ENCODE peak calls at places on chromosome 15, in six cellular contexts. One of them, this sample, is unnamed.
A peak's percentile ranks its signal among the peaks of the same experiment; 100 is the strongest.

GRCh38 chr15:51801391-51801835 is 28.0 kb upstream of the TMOD3 start:
- DNase-seq in HepG2: peak; percentile 20
- DNase-seq in K562: no peak
- DNase-seq in A549: peak; percentile 69
- DNase-seq in endothelial cell of umbilical vein: peak; percentile 68
- DNase-seq in GM12878: no peak
- DNase-seq in this sample: peak; percentile 7

GRCh38 chr15:59691194-59691805 is 2.2 kb upstream of the BNIP2 start:
- DNase-seq in HepG2: peak; percentile 28
- DNase-seq in K562: peak; percentile 16
- DNase-seq in A549: peak; percentile 70
- DNase-seq in endothelial cell of umbilical vein: peak; percentile 78
- DNase-seq in GM12878: peak; percentile 13
- DNase-seq in this sample: peak; percentile 67

GRCh38 chr15:48781481-48782081 is 29.3 kb downstream of the CEP152 start:
- DNase-seq in HepG2: no peak
- DNase-seq in K562: no peak
- DNase-seq in A549: no peak
- DNase-seq in endothelial cell of umbilical vein: no peak
- DNase-seq in GM12878: no peak
- DNase-seq in this sample: no peak

GRCh38 chr15:38549222-38549621 is 15.4 kb downstream of the RASGRP1 start:
- DNase-seq in HepG2: no peak
- DNase-seq in K562: no peak
- DNase-seq in A549: no peak
- DNase-seq in endothelial cell of umbilical vein: no peak
- DNase-seq in GM12878: no peak
- DNase-seq in this sample: no peak

GRCh38 chr15:43230640-43231115 is 9.9 kb upstream of the EPB42 start:
- DNase-seq in HepG2: no peak
- DNase-seq in K562: peak; percentile 81
- DNase-seq in A549: peak; percentile 6
- DNase-seq in endothelial cell of umbilical vein: no peak
- DNase-seq in GM12878: no peak
- DNase-seq in this sample: no peak

GRCh38 chr15:90221251-90221900 is 12.4 kb downstream of the CIB1 start:
- DNase-seq in HepG2: peak; percentile 67
- DNase-seq in K562: peak; percentile 68
- DNase-seq in A549: peak; percentile 90
- DNase-seq in endothelial cell of umbilical vein: peak; percentile 70
- DNase-seq in GM12878: no peak
- DNase-seq in this sample: peak; percentile 75

GRCh38 chr15:68447976-68448755 is 16.2 kb upstream of the ITGA11 start:
- DNase-seq in HepG2: no peak
- DNase-seq in K562: no peak
- DNase-seq in A549: no peak
- DNase-seq in endothelial cell of umbilical vein: peak; percentile 3
- DNase-seq in GM12878: no peak
- DNase-seq in this sample: no peak

GRCh38 chr15:58021332-58022230 is 43.9 kb downstream of the ALDH1A2 start:
- DNase-seq in HepG2: no peak
- DNase-seq in K562: no peak
- DNase-seq in A549: no peak
- DNase-seq in endothelial cell of umbilical vein: no peak
- DNase-seq in GM12878: no peak
- DNase-seq in this sample: no peak

GRCh38 chr15:63219196-63219719 is 29.9 kb downstream of the RAB8B start:
- DNase-seq in HepG2: no peak
- DNase-seq in K562: no peak
- DNase-seq in A549: no peak
- DNase-seq in endothelial cell of umbilical vein: no peak
- DNase-seq in GM12878: no peak
- DNase-seq in this sample: no peak

GRCh38 chr15:100537326-100537725 is 8.6 kb upstream of the CERS3 start:
- DNase-seq in HepG2: no peak
- DNase-seq in K562: no peak
- DNase-seq in A549: no peak
- DNase-seq in endothelial cell of umbilical vein: no peak
- DNase-seq in GM12878: peak; percentile 35
- DNase-seq in this sample: peak; percentile 96

GRCh38 chr15:92205255-92205739 is 188.4 kb upstream of the ST8SIA2 start:
- DNase-seq in HepG2: peak; percentile 3
- DNase-seq in K562: no peak
- DNase-seq in A549: peak; percentile 8
- DNase-seq in endothelial cell of umbilical vein: no peak
- DNase-seq in GM12878: no peak
- DNase-seq in this sample: no peak

GRCh38 chr15:84921121-84921520 is 36.7 kb downstream of the SLC28A1 start:
- DNase-seq in HepG2: no peak
- DNase-seq in K562: no peak
- DNase-seq in A549: no peak
- DNase-seq in endothelial cell of umbilical vein: no peak
- DNase-seq in GM12878: no peak
- DNase-seq in this sample: no peak

GRCh38 chr15:59642351-59642750 is 15.0 kb downstream of the GTF2A2 start:
- DNase-seq in HepG2: no peak
- DNase-seq in K562: no peak
- DNase-seq in A549: no peak
- DNase-seq in endothelial cell of umbilical vein: no peak
- DNase-seq in GM12878: no peak
- DNase-seq in this sample: no peak

GRCh38 chr15:72118400-72118978 is at the start of gene SENP8:
- DNase-seq in HepG2: no peak
- DNase-seq in K562: peak; percentile 80
- DNase-seq in A549: no peak
- DNase-seq in endothelial cell of umbilical vein: no peak
- DNase-seq in GM12878: no peak
- DNase-seq in this sample: no peak
- TF ChIP-seq MYC in HepG2: no peak
- TF ChIP-seq MYC in K562: no peak
- TF ChIP-seq MYC in A549: peak; percentile 31
- TF ChIP-seq MYC in endothelial cell of umbilical vein: no peak
- TF ChIP-seq MYC in GM12878: no peak
- TF ChIP-seq MYC in this sample: no peak

GRCh38 chr15:98177950-98178848 is 217.7 kb downstream of the ARRDC4 start:
- DNase-seq in HepG2: peak; percentile 56
- DNase-seq in K562: peak; percentile 67
- DNase-seq in A549: peak; percentile 70
- DNase-seq in endothelial cell of umbilical vein: peak; percentile 53
- DNase-seq in GM12878: no peak
- DNase-seq in this sample: peak; percentile 83
- TF ChIP-seq MYC in HepG2: no peak
- TF ChIP-seq MYC in K562: no peak
- TF ChIP-seq MYC in A549: no peak
- TF ChIP-seq MYC in endothelial cell of umbilical vein: no peak
- TF ChIP-seq MYC in GM12878: no peak
- TF ChIP-seq MYC in this sample: no peak

GRCh38 chr15:87439090-87439489 is 817.4 kb downstream of the NTRK3 start:
- DNase-seq in HepG2: no peak
- DNase-seq in K562: no peak
- DNase-seq in A549: no peak
- DNase-seq in endothelial cell of umbilical vein: no peak
- DNase-seq in GM12878: no peak
- DNase-seq in this sample: no peak
- TF ChIP-seq MYC in HepG2: no peak
- TF ChIP-seq MYC in K562: no peak
- TF ChIP-seq MYC in A549: no peak
- TF ChIP-seq MYC in endothelial cell of umbilical vein: no peak
- TF ChIP-seq MYC in GM12878: no peak
- TF ChIP-seq MYC in this sample: no peak

GRCh38 chr15:74680461-74680860 is 15.4 kb downstream of the EDC3 start:
- DNase-seq in HepG2: no peak
- DNase-seq in K562: no peak
- DNase-seq in A549: no peak
- DNase-seq in endothelial cell of umbilical vein: no peak
- DNase-seq in GM12878: no peak
- DNase-seq in this sample: no peak
- TF ChIP-seq MYC in HepG2: no peak
- TF ChIP-seq MYC in K562: no peak
- TF ChIP-seq MYC in A549: no peak
- TF ChIP-seq MYC in endothelial cell of umbilical vein: no peak
- TF ChIP-seq MYC in GM12878: no peak
- TF ChIP-seq MYC in this sample: no peak

GRCh38 chr15:96392380-96393208 is 62.1 kb downstream of the NR2F2 start:
- DNase-seq in HepG2: no peak
- DNase-seq in K562: peak; percentile 62
- DNase-seq in A549: no peak
- DNase-seq in endothelial cell of umbilical vein: no peak
- DNase-seq in GM12878: no peak
- DNase-seq in this sample: peak; percentile 25
- TF ChIP-seq MYC in HepG2: no peak
- TF ChIP-seq MYC in K562: no peak
- TF ChIP-seq MYC in A549: no peak
- TF ChIP-seq MYC in endothelial cell of umbilical vein: no peak
- TF ChIP-seq MYC in GM12878: no peak
- TF ChIP-seq MYC in this sample: no peak

GRCh38 chr15:87287156-87287555 is 969.4 kb downstream of the NTRK3 start:
- DNase-seq in HepG2: no peak
- DNase-seq in K562: no peak
- DNase-seq in A549: peak; percentile 3
- DNase-seq in endothelial cell of umbilical vein: no peak
- DNase-seq in GM12878: no peak
- DNase-seq in this sample: no peak
- TF ChIP-seq MYC in HepG2: no peak
- TF ChIP-seq MYC in K562: no peak
- TF ChIP-seq MYC in A549: no peak
- TF ChIP-seq MYC in endothelial cell of umbilical vein: no peak
- TF ChIP-seq MYC in GM12878: no peak
- TF ChIP-seq MYC in this sample: no peak

This sample was measured in NB4.